ENCODE peak calls at places on chromosome 1, in seven cellular contexts. E is non-pigmented ciliary epithelial cell; Y is WTC11; Z is left ventricle myocardium inferior; W is central memory CD4-positive, alpha-beta T cell; V is hepatic stellate cell; O is stomach. P is an unnamed sample.

GRCh38 chr1:3174487-3175247 is 105.7 kb downstream of the PRDM16 start:
- DNase-seq in E (no peak), Y (no peak), Z (peak), W (no peak), V (peak), O (peak), P (no peak)

GRCh38 chr1:24490101-24490781 is 12.4 kb upstream of the RCAN3 start:
- DNase-seq in E (no peak), Y (no peak), Z (no peak), W (no peak), V (no peak), O (no peak), P (no peak)

GRCh38 chr1:85494957-85495266 is 30.0 kb upstream of the DDAH1 start:
- DNase-seq in E (no peak), Y (no peak), Z (no peak), W (no peak), V (no peak), O (no peak), P (no peak)

GRCh38 chr1:103250441-103250861 is 142.1 kb upstream of the COL11A1 start:
- DNase-seq in E (peak), Y (peak), Z (no peak), W (no peak), V (no peak), O (no peak), P (no peak)

GRCh38 chr1:19476440-19477190 is 8.7 kb downstream of the CAPZB start:
- DNase-seq in E (no peak), Y (no peak), Z (no peak), W (peak), V (peak), O (no peak), P (no peak)

GRCh38 chr1:105102385-105102784 is 1352.7 kb downstream of the AMY1C start:
- DNase-seq in E (no peak), Y (no peak), Z (no peak), W (no peak), V (no peak), O (no peak), P (no peak)

GRCh38 chr1:190320952-190321351 is 156.7 kb downstream of the BRINP3 start:
- DNase-seq in E (peak), Y (no peak), Z (no peak), W (no peak), V (no peak), O (no peak), P (no peak)

GRCh38 chr1:231708394-231708793 is 81.8 kb downstream of the DISC1 start:
- DNase-seq in E (no peak), Y (no peak), Z (no peak), W (no peak), V (no peak), O (no peak), P (no peak)